ENCODE peak calls at places on chromosome 5, in eight cellular contexts. Q is IMR-90, U is upper lobe of right lung, A is mucosa of descending colon, F is sigmoid colon, X is ovary, T is lung, V is heart right ventricle. D is an unnamed sample.

GRCh38 chr5:61280766-61281427 is 51.2 kb upstream of the ZSWIM6 start:
- DNase-seq in Q (no peak), U (peak; percentile 69), A (peak; percentile 55), F (peak; percentile 84), X (peak; percentile 40), T (peak; percentile 46), V (peak; percentile 55), D (no peak)

GRCh38 chr5:39422036-39422606 is 2.7 kb downstream of the DAB2 start:
- DNase-seq in Q (no peak), U (no peak), A (no peak), F (no peak), X (no peak), T (no peak), V (no peak), D (no peak)

GRCh38 chr5:167998148-167998767 is 293.2 kb upstream of the WWC1 start:
- DNase-seq in Q (peak; percentile 6), U (no peak), A (no peak), F (no peak), X (no peak), T (no peak), V (peak; percentile 19), D (no peak)

GRCh38 chr5:80990971-80991370 is 30.8 kb downstream of the RASGRF2 start:
- DNase-seq in Q (no peak), U (no peak), A (no peak), F (no peak), X (no peak), T (no peak), V (no peak), D (no peak)

GRCh38 chr5:106797996-106798395 is 872.7 kb downstream of the EFNA5 start:
- DNase-seq in Q (no peak), U (no peak), A (no peak), F (no peak), X (no peak), T (no peak), V (no peak), D (no peak)

GRCh38 chr5:68576805-68577204 is 361.2 kb downstream of the PIK3R1 start:
- DNase-seq in Q (no peak), U (no peak), A (no peak), F (no peak), X (no peak), T (no peak), V (no peak), D (no peak)

GRCh38 chr5:114467141-114467540 is 105.3 kb downstream of the KCNN2 start:
- DNase-seq in Q (no peak), U (no peak), A (no peak), F (no peak), X (no peak), T (no peak), V (no peak), D (no peak)

GRCh38 chr5:98308960-98309359 is 464.5 kb upstream of the RGMB start:
- DNase-seq in Q (peak; percentile 78), U (no peak), A (no peak), F (no peak), X (no peak), T (no peak), V (no peak), D (no peak)

GRCh38 chr5:1268056-1268455 is 26.8 kb downstream of the TERT start:
- DNase-seq in Q (no peak), U (no peak), A (no peak), F (no peak), X (no peak), T (no peak), V (no peak), D (no peak)

GRCh38 chr5:157659886-157660660 is 7.8 kb upstream of the SOX30 start:
- DNase-seq in Q (no peak), U (no peak), A (no peak), F (no peak), X (no peak), T (no peak), V (no peak), D (no peak)

GRCh38 chr5:157652377-157652692 is at the start of gene SOX30:
- DNase-seq in Q (no peak), U (no peak), A (no peak), F (no peak), X (no peak), T (no peak), V (no peak), D (no peak)

GRCh38 chr5:157651623-157652376 is 438 bp downstream of the SOX30 start:
- DNase-seq in Q (no peak), U (peak; percentile 90), A (peak; percentile 92), F (peak; percentile 79), X (peak; percentile 26), T (peak; percentile 71), V (peak; percentile 44), D (no peak)

DNA sequence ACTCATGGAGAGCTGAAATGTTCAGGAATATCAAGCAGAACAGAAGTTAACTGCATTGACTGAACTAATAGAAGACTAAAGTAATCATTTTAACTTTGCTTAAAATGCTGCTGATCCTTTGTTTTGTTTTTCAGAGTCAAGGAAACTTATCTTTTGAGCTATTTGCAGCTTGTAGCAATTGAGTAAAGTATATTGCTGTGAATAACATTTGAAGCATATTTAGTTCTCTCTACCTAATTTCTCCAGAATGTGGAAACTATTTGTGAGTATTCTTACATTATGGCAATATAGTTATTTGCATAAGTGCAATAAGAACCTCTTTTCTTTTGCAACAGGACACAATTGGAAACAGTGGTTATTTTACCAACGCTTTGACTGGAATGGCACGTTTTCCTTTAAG is 5.3 kb upstream of the SOX30 start:
- DNase-seq in Q (no peak), U (no peak), A (no peak), F (no peak), X (no peak), T (no peak), V (no peak), D (no peak)
- H3K9me3 ChIP-seq in Q (peaks cover 6% of the 10 kb centered on the region), U (no peaks in the 10 kb centered on the region), A (peaks cover 7% of the 10 kb centered on the region), F (peaks cover 2% of the 10 kb centered on the region), X (no peaks in the 10 kb centered on the region), T (no peaks in the 10 kb centered on the region), V (peaks cover 5% of the 10 kb centered on the region), D (peaks cover 9% of the 10 kb centered on the region)

DNA sequence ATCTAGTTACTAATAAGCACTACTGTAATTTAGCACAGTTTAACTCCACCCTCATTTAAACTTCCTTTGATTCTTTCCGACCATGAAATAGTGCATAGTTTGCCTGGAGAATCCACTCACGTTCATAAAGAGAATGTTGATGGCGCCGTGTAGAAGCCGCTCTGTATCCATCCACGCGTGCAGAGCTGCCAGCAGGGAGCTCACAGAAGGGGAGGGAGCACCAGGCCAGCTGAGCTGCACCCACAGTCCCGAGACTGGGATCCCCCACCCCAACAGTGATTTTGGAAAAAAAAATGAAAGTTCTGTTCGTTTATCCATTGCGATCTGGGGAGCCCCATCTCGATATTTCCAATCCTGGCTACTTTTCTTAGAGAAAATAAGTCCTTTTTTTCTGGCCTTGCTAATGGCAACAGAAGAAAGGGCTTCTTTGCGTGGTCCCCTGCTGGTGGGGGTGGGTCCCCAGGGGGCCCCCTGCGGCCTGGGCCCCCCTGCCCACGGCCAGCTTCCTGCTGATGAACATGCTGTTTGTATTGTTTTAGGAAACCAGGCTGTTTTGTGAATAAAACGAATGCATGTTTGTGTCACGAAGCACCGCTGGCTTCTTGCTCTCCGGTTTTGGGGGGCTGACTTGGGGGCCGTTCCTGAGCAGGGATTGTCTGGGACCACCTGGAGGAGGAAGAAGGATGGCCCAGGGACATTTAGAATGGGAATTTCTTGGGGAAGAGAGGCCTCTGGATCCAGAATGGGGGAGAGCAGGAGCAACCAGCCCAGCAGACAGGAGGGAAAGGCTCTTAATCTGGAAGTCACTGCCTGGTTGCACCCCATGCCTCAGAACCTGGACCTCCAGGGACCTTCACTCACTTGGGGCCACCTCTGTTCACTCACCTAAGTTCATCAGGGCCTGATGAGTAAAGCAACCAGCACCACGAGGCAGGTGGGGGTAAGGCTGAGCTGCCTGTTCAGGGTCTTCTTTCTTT is 35.4 kb downstream of the CXXC5 start:
- DNase-seq in Q (no peak), U (no peak), A (no peak), F (no peak), X (no peak), T (no peak), V (no peak), D (no peak)
- H3K36me3 ChIP-seq in Q (peaks cover 40% of the 10 kb centered on the region), U (peaks cover 33% of the 10 kb centered on the region), A (no peaks in the 10 kb centered on the region), F (peaks cover 4% of the 10 kb centered on the region), X (no peaks in the 10 kb centered on the region), T (no peaks in the 10 kb centered on the region), V (peaks cover 44% of the 10 kb centered on the region), D (no peaks in the 10 kb centered on the region)

DNA sequence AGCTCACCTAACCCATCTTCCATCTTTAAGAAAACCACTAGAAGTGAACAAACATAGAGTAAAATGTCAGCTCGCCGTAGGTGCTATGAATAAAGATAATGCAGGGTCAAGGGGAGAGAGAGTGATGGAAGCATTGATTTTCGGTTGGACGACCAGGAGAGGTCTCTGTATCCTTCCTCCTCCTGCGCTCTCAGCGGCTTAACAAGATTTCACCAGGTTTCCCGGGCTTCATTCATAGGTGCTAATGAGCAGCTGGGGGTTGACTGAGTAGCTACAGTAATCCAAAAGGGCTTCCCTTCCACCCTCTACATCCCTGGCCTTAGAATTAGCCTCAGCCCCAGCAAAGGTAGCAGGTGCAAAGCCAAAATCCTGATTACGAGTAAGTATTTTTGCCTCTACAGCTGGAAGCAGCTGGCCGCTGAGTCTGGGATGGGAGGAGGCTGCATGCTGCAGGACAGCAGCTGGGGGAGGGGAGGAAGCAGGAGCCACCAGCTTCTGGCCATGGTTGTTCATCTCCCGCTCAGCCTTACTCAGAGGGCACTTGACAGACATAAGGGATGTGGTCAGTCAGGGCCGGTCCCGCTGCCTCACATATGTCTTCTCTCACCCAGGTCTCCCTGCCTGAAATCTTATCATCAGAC is 112.0 kb upstream of the IL12B start:
- DNase-seq in Q (peak; percentile 23), U (no peak), A (peak; percentile 26), F (peak; percentile 72), X (peak; percentile 39), T (no peak), V (peak; percentile 31), D (no peak)
- TF ChIP-seq CTCF in Q (no peak), U (no peak), A (no peak), F (no peak), X (no peak), T (no peak), V (no peak), D (no peak)

GRCh38 chr5:4212071-4212739 is 616.6 kb downstream of the IRX1 start:
- DNase-seq in Q (no peak), U (no peak), A (no peak), F (peak; percentile 8), X (no peak), T (no peak), V (no peak), D (no peak)
- H3K9me3 ChIP-seq in Q (peaks cover 16% of the 10 kb centered on the region), U (no peaks in the 10 kb centered on the region), A (no peaks in the 10 kb centered on the region), F (no peaks in the 10 kb centered on the region), X (no peaks in the 10 kb centered on the region), T (peaks cover 3% of the 10 kb centered on the region), V (no peaks in the 10 kb centered on the region), D (no peaks in the 10 kb centered on the region)

GRCh38 chr5:10423009-10423408 is 18.7 kb upstream of the ROPN1L start:
- DNase-seq in Q (no peak), U (no peak), A (no peak), F (no peak), X (no peak), T (no peak), V (no peak), D (no peak)
- H3K36me3 ChIP-seq in Q (peaks cover 42% of the 10 kb centered on the region), U (peaks cover 91% of the 10 kb centered on the region), A (peaks cover 7% of the 10 kb centered on the region), F (peaks cover 41% of the 10 kb centered on the region), X (no peaks in the 10 kb centered on the region), T (peaks cover 40% of the 10 kb centered on the region), V (peaks cover 91% of the 10 kb centered on the region), D (peaks cover 50% of the 10 kb centered on the region)

GRCh38 chr5:142192296-142192695 is 83.7 kb downstream of the NDFIP1 start:
- DNase-seq in Q (no peak), U (no peak), A (no peak), F (no peak), X (no peak), T (no peak), V (no peak), D (no peak)
- TF ChIP-seq CTCF in Q (no peak), U (no peak), A (no peak), F (no peak), X (no peak), T (no peak), V (no peak), D (no peak)